ENCODE peak calls at places on chromosomes 16 and 17, in ten cellular contexts. C is cardiac muscle cell, U is NCI-H2081, J is heart right ventricle, A is choroid plexus epithelial cell, H is tibial artery, Q is T-helper 1 cell, T is NCI-H345, N is aorta, P is upper lobe of right lung. V is an unnamed sample.
A peak's percentile ranks its signal among the peaks of the same experiment; 100 is the strongest.

GRCh38 chr16:56918467-56919012 is 13.4 kb upstream of the HERPUD1 start:
- DNase-seq in U (no peak), N (no peak), H (no peak), T (no peak), C (no peak), Q (no peak), J (no peak), A (peak; percentile 68), P (no peak), V (no peak)

GRCh38 chr17:63224644-63225043 is 221.5 kb downstream of the CYB561 start:
- DNase-seq in C (no peak), H (no peak), U (no peak), A (no peak), T (no peak), P (no peak), J (no peak), N (no peak), Q (no peak), V (no peak)

GRCh38 chr16:80883816-80884215 is 79.4 kb upstream of the CDYL2 start:
- DNase-seq in T (no peak), C (no peak), P (no peak), J (no peak), U (no peak), N (no peak), H (no peak), A (no peak), Q (no peak), V (no peak)

GRCh38 chr17:5676012-5676411 is 91.7 kb upstream of the NLRP1 start:
- DNase-seq in H (no peak), Q (no peak), J (no peak), U (no peak), P (no peak), T (no peak), A (no peak), N (no peak), C (no peak), V (no peak)

GRCh38 chr17:82475458-82475857 is 16.9 kb downstream of the NARF start:
- DNase-seq in T (no peak), P (no peak), J (no peak), N (no peak), H (no peak), C (no peak), Q (no peak), A (no peak), U (no peak), V (no peak)

GRCh38 chr17:47239663-47240374 is 13.8 kb upstream of the ITGB3 start:
- DNase-seq in N (peak; percentile 94), T (peak; percentile 28), P (no peak), Q (no peak), H (peak; percentile 93), A (peak; percentile 82), J (peak; percentile 88), C (peak; percentile 98), U (peak; percentile 30), V (no peak)

GRCh38 chr16:10971560-10971961 is 27.2 kb downstream of the CLEC16A start:
- DNase-seq in N (no peak), T (peak; percentile 47), C (peak; percentile 94), J (peak; percentile 70), H (peak; percentile 60), P (no peak), A (peak; percentile 91), Q (no peak), U (peak; percentile 67), V (no peak)

GRCh38 chr17:77222356-77222755 is 81.6 kb downstream of the SEC14L1 start:
- DNase-seq in U (no peak), C (no peak), J (no peak), H (no peak), N (no peak), P (no peak), Q (no peak), T (no peak), A (no peak), V (no peak)

GRCh38 chr17:57706761-57707160 is 38.3 kb downstream of the CCDC182 start:
- DNase-seq in T (no peak), H (no peak), U (no peak), C (no peak), N (no peak), P (no peak), Q (no peak), J (no peak), A (no peak), V (no peak)

GRCh38 chr17:79789943-79790804 is 6.7 kb downstream of the CBX8 start:
- DNase-seq in T (peak; percentile 17), P (peak; percentile 79), C (peak; percentile 39), J (no peak), U (peak; percentile 57), Q (no peak), A (peak; percentile 24), H (no peak), N (peak; percentile 65), V (no peak)

GRCh38 chr17:20997711-20998570 is 44.9 kb downstream of the USP22 start:
- DNase-seq in H (peak; percentile 16), Q (no peak), P (peak; percentile 60), T (no peak), J (no peak), N (no peak), A (no peak), U (no peak), C (no peak), V (no peak)

GRCh38 chr17:51857052-51857593 is 301.4 kb downstream of the CA10 start:
- DNase-seq in P (no peak), U (peak; percentile 26), Q (no peak), J (no peak), H (no peak), A (no peak), C (no peak), T (peak; percentile 49), N (no peak), V (no peak)

GRCh38 chr16:70691223-70692129 is 5.6 kb upstream of the MTSS2 start:
- DNase-seq in N (peak; percentile 95), Q (no peak), A (peak; percentile 78), J (peak; percentile 88), U (no peak), P (no peak), C (peak; percentile 96), T (no peak), H (peak; percentile 93), V (peak; percentile 70)

GRCh38 chr16:11587643-11588247 is 1.0 kb upstream of the LITAF start:
- DNase-seq in Q (no peak), T (no peak), J (no peak), A (no peak), C (no peak), H (no peak), U (no peak), N (peak; percentile 50), P (peak; percentile 54), V (no peak)

GRCh38 chr16:24701521-24701951 is 27.9 kb upstream of the TNRC6A start:
- DNase-seq in Q (no peak), U (no peak), H (peak; percentile 47), A (peak; percentile 43), P (no peak), T (no peak), C (peak; percentile 79), N (no peak), J (no peak), V (no peak)

GRCh38 chr16:77171750-77172635 is 19.0 kb upstream of the MON1B start:
- DNase-seq in A (peak; percentile 79), U (peak; percentile 51), P (no peak), Q (no peak), H (no peak), J (peak; percentile 44), C (peak; percentile 76), N (no peak), T (peak; percentile 57), V (no peak)

GRCh38 chr17:45584092-45585036 is 93.8 kb upstream of the PLEKHM1 start:
- DNase-seq in A (peak; percentile 3), U (no peak), T (no peak), C (peak; percentile 57), J (peak; percentile 48), N (peak; percentile 80), Q (peak; percentile 58), H (peak; percentile 38), P (peak; percentile 86), V (no peak)

GRCh38 chr16:19338335-19338734 is 52.8 kb downstream of the CLEC19A start:
- DNase-seq in Q (no peak), T (no peak), N (no peak), P (no peak), J (no peak), U (no peak), A (no peak), H (no peak), C (no peak), V (no peak)

GRCh38 chr16:16096858-16097213 is 126.5 kb downstream of the ABCC6 start:
- DNase-seq in T (no peak), A (no peak), Q (no peak), U (no peak), J (no peak), P (no peak), C (no peak), H (no peak), N (no peak), V (no peak)

GRCh38 chr16:81798311-81799137 is 19.4 kb downstream of the PLCG2 start:
- DNase-seq in H (no peak), C (no peak), T (no peak), J (no peak), U (no peak), A (peak; percentile 43), N (no peak), Q (no peak), P (peak; percentile 67), V (no peak)

GRCh38 chr17:20122236-20122879 is 113.2 kb downstream of the SPECC1 start:
- DNase-seq in H (no peak), U (peak; percentile 58), N (no peak), T (peak; percentile 27), J (no peak), A (no peak), P (no peak), C (no peak), Q (no peak), V (no peak)

GRCh38 chr17:73391331-73392265 is 79.8 kb upstream of the CDC42EP4 start:
- DNase-seq in Q (no peak), N (no peak), C (no peak), P (no peak), U (no peak), A (no peak), J (no peak), T (no peak), H (no peak), V (no peak)